ENCODE peak calls at places on chromosomes 7 and 10, in four cellular contexts. C, E, U and O are unnamed samples.

GRCh38 chr7:156000601-156001396 is 188.5 kb upstream of the SHH start:
- DNase-seq in C (no peak), U (no peak), E (no peak), O (no peak)

GRCh38 chr7:6653101-6653995 is 16.2 kb downstream of the ZNF316 start:
- DNase-seq in U (no peak), C (no peak), E (peak), O (no peak)

GRCh38 chr7:44201813-44202212 is 1.0 kb downstream of the YKT6 start:
- DNase-seq in E (no peak), U (no peak), C (no peak), O (no peak)

GRCh38 chr10:31320598-31321211 is 1.7 kb downstream of the ZEB1 start:
- DNase-seq in E (peak), U (peak), C (peak), O (no peak)

GRCh38 chr10:89476150-89476549 is 59.2 kb downstream of the SLC16A12 start:
- DNase-seq in C (no peak), E (no peak), U (no peak), O (no peak)

GRCh38 chr10:6353526-6353925 is 150.8 kb downstream of the PFKFB3 start:
- DNase-seq in C (no peak), U (no peak), E (no peak), O (no peak)

GRCh38 chr7:75531359-75531821 is 39.3 kb downstream of the SPDYE5 start:
- DNase-seq in E (peak), C (no peak), U (no peak), O (no peak)

GRCh38 chr7:117402109-117402508 is 25.2 kb downstream of the ASZ1 start:
- DNase-seq in C (no peak), U (no peak), E (no peak), O (no peak)

GRCh38 chr10:112811741-112812551 is 138.1 kb upstream of the TCF7L2 start:
- DNase-seq in C (no peak), U (no peak), E (peak), O (no peak)